ENCODE peak calls at places on chromosomes 11 and 22, in six cellular contexts. C is small intestine; K is NCI-H345; O is fibroblast of the conjunctiva; U is AG08395; J is stimulated activated CD4-positive, alpha-beta T cell treated with anti-CD3 and anti-CD28 coated beads, Interleukin-4, amount 100 ng/mL, for 1 hour. T is an unnamed sample.

GRCh38 chr11:76786053-76787014 is 3.2 kb downstream of the TSKU start:
- DNase-seq in U (no peak), O (no peak), C (no peak), J (no peak), K (no peak), T (peak)

GRCh38 chr11:131389582-131389981 is 19.2 kb downstream of the NTM start:
- DNase-seq in K (no peak), U (no peak), O (no peak), J (no peak), C (no peak), T (peak)

GRCh38 chr22:19016081-19016480 is 80.0 kb upstream of the PRODH start:
- DNase-seq in O (no peak), C (no peak), K (no peak), U (no peak), J (no peak), T (no peak)

GRCh38 chr22:46582281-46582811 is 37.8 kb upstream of the GRAMD4 start:
- DNase-seq in U (no peak), K (no peak), O (no peak), J (no peak), C (peak), T (no peak)

GRCh38 chr11:27201454-27202302 is 161.1 kb downstream of the BBOX1 start:
- DNase-seq in J (no peak), U (peak), O (peak), C (peak), K (peak), T (peak)

GRCh38 chr11:101049123-101049522 is 80.5 kb downstream of the PGR start:
- DNase-seq in O (no peak), K (no peak), U (no peak), C (no peak), J (no peak), T (peak)

GRCh38 chr11:102177974-102178631 is 67.9 kb downstream of the YAP1 start:
- DNase-seq in O (peak), C (peak), J (no peak), U (peak), K (no peak), T (no peak)

GRCh38 chr11:67617243-67617953 is 10.7 kb downstream of the NDUFV1 start:
- DNase-seq in U (no peak), J (no peak), O (no peak), K (no peak), C (no peak), T (no peak)

GRCh38 chr11:95230054-95231034 is 658 bp downstream of the SESN3 start:
- DNase-seq in K (peak), C (peak), O (no peak), J (peak), U (peak), T (peak)

GRCh38 chr11:68469642-68470041 is 9.1 kb downstream of the PPP6R3 start:
- DNase-seq in J (no peak), O (no peak), K (no peak), U (no peak), C (no peak), T (no peak)

GRCh38 chr11:133082453-133082781 is 449.9 kb downstream of the OPCML start:
- DNase-seq in O (no peak), U (no peak), C (no peak), K (peak), J (no peak), T (peak)